ENCODE peak calls at places on chromosomes 3 and 15, in five cellular contexts. W is Panc1, E is Peyer's patch, O is upper lobe of right lung, M is PC-3. Z is an unnamed sample. For H3K4me1, the result is how much of the 10 kb centered on the place peaks cover.

GRCh38 chr3:142976621-142977398 is 13.3 kb upstream of the PAQR9 start:
- DNase-seq in O (peak), E (peak), M (peak), W (peak), Z (peak)

GRCh38 chr3:183411216-183411922 is 17.1 kb downstream of the MCF2L2 start:
- DNase-seq in M (no peak), O (no peak), W (no peak), E (no peak), Z (no peak)

GRCh38 chr3:69059688-69060087 is 7.6 kb upstream of the TMF1 start:
- DNase-seq in M (no peak), O (no peak), W (no peak), E (no peak), Z (no peak)

GRCh38 chr15:50940506-50940905 is 32.0 kb downstream of the AP4E1 start:
- DNase-seq in M (peak), W (no peak), O (no peak), E (no peak), Z (no peak)

GRCh38 chr15:101523560-101523940 is 34.0 kb upstream of the PCSK6 start:
- DNase-seq in W (no peak), O (no peak), M (no peak), E (peak), Z (peak)

GRCh38 chr15:64029633-64030032 is 16.7 kb downstream of the DAPK2 start:
- DNase-seq in W (no peak), O (no peak), M (no peak), E (peak), Z (no peak)

GRCh38 chr3:49967307-49967706 is 27.4 kb downstream of the RBM6 start:
- DNase-seq in M (no peak), E (no peak), O (no peak), W (no peak), Z (no peak)

GRCh38 chr3:9500108-9501050 is 53.2 kb downstream of the LHFPL4 start:
- DNase-seq in O (peak), W (no peak), E (peak), M (peak), Z (peak)

GRCh38 chr15:99440551-99441426 is 125.0 kb upstream of the MEF2A start:
- DNase-seq in M (no peak), W (no peak), E (peak), O (no peak), Z (no peak)

GRCh38 chr3:61783993-61784718 is 222.8 kb downstream of the PTPRG start:
- DNase-seq in E (no peak), O (no peak), W (no peak), M (no peak), Z (no peak)

GRCh38 chr3:54783611-54784010 is 144.2 kb downstream of the LRTM1 start:
- DNase-seq in M (no peak), O (no peak), E (no peak), W (no peak), Z (no peak)

GRCh38 chr15:55358471-55358870 is 39.4 kb downstream of the PIGB start:
- DNase-seq in W (no peak), M (no peak), E (no peak), O (no peak), Z (no peak)

GRCh38 chr3:25041871-25042584 is 386.0 kb upstream of the RARB start:
- DNase-seq in E (no peak), O (no peak), M (no peak), W (no peak), Z (no peak)
- TF ChIP-seq CTCF in E (no peak), O (no peak), M (no peak), W (no peak), Z (no peak)

DNA sequence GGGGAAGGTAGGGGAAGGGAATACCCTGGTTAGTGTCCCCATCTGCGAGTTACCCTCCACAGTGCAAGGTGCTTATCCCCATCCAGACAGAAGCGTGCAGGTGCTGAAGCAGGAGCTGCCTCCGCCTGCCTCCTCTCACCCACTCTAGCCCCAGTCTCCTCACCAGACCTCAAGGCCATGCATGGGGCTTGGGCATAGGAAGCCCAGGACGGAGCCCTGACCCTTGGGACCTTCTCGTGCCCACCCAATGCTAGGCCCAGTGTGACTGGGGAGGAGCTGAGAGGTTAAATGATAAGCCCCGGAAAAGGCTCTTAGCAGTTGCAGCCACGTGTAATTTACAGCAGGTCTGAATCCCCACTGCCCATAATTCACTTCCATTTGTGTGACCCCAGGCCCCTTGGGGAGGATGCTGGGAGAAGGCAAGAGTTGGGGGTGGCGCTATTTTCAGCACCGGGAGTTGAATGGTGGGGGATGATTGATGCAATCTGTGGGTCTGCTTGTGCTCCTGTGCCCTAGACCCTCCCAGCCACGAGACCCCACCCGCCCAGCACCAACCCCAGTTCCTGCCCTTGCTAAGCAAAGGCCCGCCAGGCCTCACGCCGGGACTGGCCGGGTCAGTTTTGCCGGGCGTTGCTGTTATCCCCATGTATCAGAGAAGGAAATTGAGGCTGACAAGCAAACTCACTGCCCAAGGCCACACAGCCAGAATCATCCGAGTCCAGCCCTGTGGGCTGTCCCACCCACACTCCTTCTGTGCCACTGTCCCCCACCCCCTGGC is 14.5 kb upstream of the PLXND1 start:
- DNase-seq in M (no peak), E (no peak), W (no peak), O (peak), Z (no peak)
- H3K4me1 ChIP-seq in M (under half), E (under half), W (under half), O (half or more), Z (under half)

DNA sequence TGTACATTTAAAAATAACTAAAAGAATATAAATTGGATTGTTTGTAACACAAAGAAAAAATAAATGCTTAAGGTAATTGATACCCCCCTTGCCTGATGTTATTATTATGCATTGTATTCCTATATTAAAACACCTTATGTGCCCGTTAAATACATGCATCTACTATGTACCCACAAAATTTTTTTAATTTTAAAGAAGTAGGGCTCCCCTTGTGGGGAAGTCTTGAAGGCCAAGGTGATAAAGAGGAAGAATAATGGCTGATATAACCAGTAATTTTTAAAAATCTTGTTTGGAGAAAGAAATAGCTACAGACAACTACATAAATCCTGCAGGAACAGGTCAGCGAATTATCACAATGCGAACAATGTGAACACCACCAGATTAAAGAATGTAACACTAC is 451.7 kb upstream of the ARHGEF26 start:
- DNase-seq in M (no peak), E (no peak), W (no peak), O (no peak), Z (no peak)
- TF ChIP-seq CTCF in M (no peak), E (no peak), W (no peak), O (no peak), Z (no peak)

DNA sequence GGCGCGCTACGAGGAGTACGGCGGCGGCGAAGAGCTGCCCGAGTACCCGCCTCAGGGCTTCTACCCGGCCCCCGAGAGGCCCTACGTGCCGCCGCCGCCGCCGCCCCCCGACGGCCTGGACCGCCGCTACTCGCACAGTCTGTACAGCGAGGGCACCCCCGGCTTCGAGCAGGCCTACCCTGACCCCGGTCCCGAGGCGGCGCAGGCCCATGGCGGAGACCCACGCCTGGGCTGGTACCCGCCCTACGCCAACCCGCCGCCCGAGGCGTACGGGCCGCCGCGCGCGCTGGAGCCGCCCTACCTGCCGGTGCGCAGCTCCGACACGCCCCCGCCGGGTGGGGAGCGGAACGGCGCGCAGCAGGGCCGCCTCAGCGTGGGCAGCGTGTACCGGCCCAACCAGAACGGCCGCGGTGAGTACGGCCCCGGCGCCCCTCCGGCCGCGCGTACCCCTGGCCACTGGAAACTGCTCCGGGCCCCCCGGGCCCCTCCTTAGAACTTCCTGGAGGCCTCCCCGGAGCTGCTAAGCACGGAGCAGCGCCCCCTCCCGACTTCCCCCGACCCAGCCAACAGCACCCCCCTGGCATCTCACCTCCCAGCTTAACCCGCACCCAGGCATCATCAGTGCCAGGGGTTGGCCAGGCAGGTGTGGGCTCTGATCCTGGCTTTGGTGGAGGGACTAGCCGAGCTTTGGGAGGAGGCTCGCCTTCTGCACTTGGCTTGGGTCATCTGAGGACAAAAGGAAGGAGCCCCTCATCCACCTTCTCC is 1.4 kb downstream of the LOXL1 start:
- DNase-seq in E (peak), O (peak), M (peak), W (no peak), Z (peak)
- H3K4me1 ChIP-seq in E (under half), O (under half), M (half or more), W (under half), Z (half or more)

DNA sequence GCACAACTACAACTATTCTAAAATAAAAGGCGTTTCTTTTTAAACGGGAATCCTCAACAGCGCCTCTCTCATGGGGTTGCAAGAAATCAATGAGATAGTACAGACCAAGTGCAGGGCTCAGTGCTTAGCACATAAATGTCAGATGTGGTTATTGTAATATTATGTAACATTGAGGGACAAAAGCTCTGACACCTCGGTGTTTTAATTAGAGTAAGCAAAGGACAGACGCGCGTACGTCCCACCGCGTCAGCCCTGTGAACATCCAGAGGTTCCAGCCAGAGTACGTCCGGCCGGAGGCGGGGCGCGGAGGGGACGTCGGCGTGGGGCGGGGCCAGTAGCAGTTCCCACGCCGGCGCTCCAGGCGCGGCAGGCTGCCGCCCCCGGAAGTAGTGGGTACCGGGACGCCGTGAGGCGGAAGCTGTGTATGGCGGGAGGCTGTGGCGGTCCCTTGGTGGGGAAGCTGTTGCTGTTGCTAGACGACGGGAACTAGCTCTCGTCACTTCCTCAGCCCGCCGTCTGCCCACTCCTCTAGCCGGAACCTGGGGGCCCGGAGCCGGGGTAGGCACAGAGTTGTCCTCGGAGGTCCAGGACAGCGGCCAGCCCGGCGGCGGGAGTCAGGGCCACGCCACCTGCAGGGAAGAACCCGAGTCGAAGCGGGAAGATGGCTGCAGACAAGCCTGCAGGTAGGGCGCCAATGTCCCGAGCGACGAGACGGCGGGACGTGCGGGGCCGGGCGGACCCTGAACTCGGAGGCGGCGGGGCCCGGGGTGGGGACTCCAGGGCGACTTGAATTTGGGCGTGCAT is at the start of gene CNOT10:
- DNase-seq in O (peak), E (peak), W (peak), M (peak), Z (peak)
- TF ChIP-seq CTCF in O (peak), E (peak), W (no peak), M (peak), Z (peak)

Z was measured in transverse colon.